ENCODE peak calls at places on chromosomes 16 and 17, in ten cellular contexts. D is GM12878, P is OCI-LY7, C is GM10248, Z is heart left ventricle, E is GM23338, K is WTC11, F is endothelial cell, S is neural progenitor cell, G is stomach. O is an unnamed sample.
A peak's percentile ranks its signal among the peaks of the same experiment; 100 is the strongest.

GRCh38 chr16:57846078-57846697 is 43.9 kb upstream of the KIFC3 start:
- DNase-seq in D (no peak), P (no peak), C (no peak), Z (no peak), E (peak; percentile 91), K (peak; percentile 82), F (no peak), S (peak; percentile 76), G (no peak), O (no peak)

GRCh38 chr17:34307110-34307509 is 12.1 kb upstream of the CCL8 start:
- DNase-seq in D (no peak), P (no peak), C (no peak), Z (no peak), E (no peak), K (no peak), F (no peak), S (no peak), G (no peak), O (no peak)

GRCh38 chr16:67447508-67448076 is 16.7 kb downstream of the HSD11B2 start:
- DNase-seq in D (peak; percentile 15), P (peak; percentile 68), C (peak; percentile 79), Z (no peak), E (peak; percentile 61), K (peak; percentile 62), F (peak; percentile 45), S (no peak), G (peak; percentile 63), O (peak; percentile 78)

GRCh38 chr17:15744885-15745284 is 12.8 kb downstream of the TBC1D26 start:
- DNase-seq in D (no peak), P (no peak), C (no peak), Z (no peak), E (peak; percentile 17), K (no peak), F (no peak), S (no peak), G (no peak), O (peak; percentile 11)

GRCh38 chr17:17943281-17943984 is 28.8 kb downstream of the TOM1L2 start:
- DNase-seq in D (no peak), P (peak; percentile 17), C (no peak), Z (no peak), E (peak; percentile 52), K (no peak), F (no peak), S (no peak), G (no peak), O (no peak)

GRCh38 chr16:83040174-83040573 is 413.4 kb downstream of the CDH13 start:
- DNase-seq in D (no peak), P (no peak), C (no peak), Z (no peak), E (no peak), K (no peak), F (no peak), S (no peak), G (no peak), O (no peak)

GRCh38 chr17:40355804-40356758 is 8.5 kb downstream of the GJD3 start:
- DNase-seq in D (no peak), P (no peak), C (no peak), Z (peak; percentile 74), E (no peak), K (no peak), F (no peak), S (no peak), G (no peak), O (no peak)

GRCh38 chr17:17398928-17399926 is 77.6 kb upstream of the MED9 start:
- DNase-seq in D (no peak), P (no peak), C (no peak), Z (peak; percentile 43), E (no peak), K (no peak), F (no peak), S (no peak), G (no peak), O (no peak)

GRCh38 chr17:65278820-65279184 is 141.6 kb downstream of the RGS9 start:
- DNase-seq in D (no peak), P (no peak), C (no peak), Z (no peak), E (no peak), K (no peak), F (peak; percentile 7), S (no peak), G (no peak), O (no peak)

GRCh38 chr17:65278050-65278819 is 141.1 kb downstream of the RGS9 start:
- DNase-seq in D (no peak), P (peak; percentile 6), C (peak; percentile 30), Z (no peak), E (peak; percentile 93), K (peak; percentile 83), F (peak; percentile 79), S (peak; percentile 88), G (peak; percentile 63), O (no peak)

GRCh38 chr17:65287040-65287439 is 149.9 kb downstream of the RGS9 start:
- DNase-seq in D (no peak), P (no peak), C (no peak), Z (no peak), E (no peak), K (no peak), F (no peak), S (no peak), G (no peak), O (no peak)

GRCh38 chr17:65279456-65279855 is 142.3 kb downstream of the RGS9 start:
- DNase-seq in D (no peak), P (no peak), C (no peak), Z (no peak), E (no peak), K (no peak), F (no peak), S (no peak), G (no peak), O (no peak)

DNA sequence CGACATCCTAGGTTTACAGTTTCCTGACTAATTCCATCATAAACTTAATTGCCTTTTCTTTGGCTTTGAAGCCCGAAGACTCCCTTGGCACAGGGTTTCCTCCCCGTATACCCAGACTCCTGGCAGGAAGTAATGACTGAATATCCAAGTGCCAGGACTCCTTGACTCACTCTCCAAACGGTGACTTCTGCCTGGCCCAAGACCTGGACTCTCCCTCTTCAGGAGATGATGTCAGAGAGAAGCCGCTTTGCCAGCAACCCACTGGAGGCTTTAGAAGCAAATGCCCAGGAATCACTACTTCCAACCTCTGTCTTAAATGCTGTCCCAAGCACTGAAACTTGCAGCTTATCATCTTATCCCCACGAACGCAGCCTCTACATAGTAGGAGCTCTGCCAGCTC is 146.5 kb downstream of the RGS9 start:
- DNase-seq in D (no peak), P (no peak), C (no peak), Z (no peak), E (no peak), K (no peak), F (no peak), S (no peak), G (no peak), O (no peak)
- TF ChIP-seq CTCF in D (no peak), P (no peak), C (no peak), Z (no peak), E (no peak), K (no peak), F (no peak), S (no peak), G (no peak), O (no peak)

GRCh38 chr16:74718140-74718539 is 17.5 kb upstream of the MLKL start:
- DNase-seq in D (no peak), P (no peak), C (no peak), Z (no peak), E (no peak), K (no peak), F (no peak), S (no peak), G (no peak), O (no peak)

GRCh38 chr16:74720579-74720978 is 19.9 kb upstream of the MLKL start:
- DNase-seq in D (no peak), P (no peak), C (no peak), Z (no peak), E (no peak), K (no peak), F (no peak), S (no peak), G (no peak), O (no peak)

GRCh38 chr16:74716355-74716754 is 15.7 kb upstream of the MLKL start:
- DNase-seq in D (no peak), P (no peak), C (no peak), Z (no peak), E (no peak), K (peak; percentile 44), F (no peak), S (no peak), G (no peak), O (no peak)

GRCh38 chr16:74717367-74717766 is 16.7 kb upstream of the MLKL start:
- DNase-seq in D (no peak), P (no peak), C (no peak), Z (no peak), E (no peak), K (no peak), F (no peak), S (no peak), G (no peak), O (no peak)

DNA sequence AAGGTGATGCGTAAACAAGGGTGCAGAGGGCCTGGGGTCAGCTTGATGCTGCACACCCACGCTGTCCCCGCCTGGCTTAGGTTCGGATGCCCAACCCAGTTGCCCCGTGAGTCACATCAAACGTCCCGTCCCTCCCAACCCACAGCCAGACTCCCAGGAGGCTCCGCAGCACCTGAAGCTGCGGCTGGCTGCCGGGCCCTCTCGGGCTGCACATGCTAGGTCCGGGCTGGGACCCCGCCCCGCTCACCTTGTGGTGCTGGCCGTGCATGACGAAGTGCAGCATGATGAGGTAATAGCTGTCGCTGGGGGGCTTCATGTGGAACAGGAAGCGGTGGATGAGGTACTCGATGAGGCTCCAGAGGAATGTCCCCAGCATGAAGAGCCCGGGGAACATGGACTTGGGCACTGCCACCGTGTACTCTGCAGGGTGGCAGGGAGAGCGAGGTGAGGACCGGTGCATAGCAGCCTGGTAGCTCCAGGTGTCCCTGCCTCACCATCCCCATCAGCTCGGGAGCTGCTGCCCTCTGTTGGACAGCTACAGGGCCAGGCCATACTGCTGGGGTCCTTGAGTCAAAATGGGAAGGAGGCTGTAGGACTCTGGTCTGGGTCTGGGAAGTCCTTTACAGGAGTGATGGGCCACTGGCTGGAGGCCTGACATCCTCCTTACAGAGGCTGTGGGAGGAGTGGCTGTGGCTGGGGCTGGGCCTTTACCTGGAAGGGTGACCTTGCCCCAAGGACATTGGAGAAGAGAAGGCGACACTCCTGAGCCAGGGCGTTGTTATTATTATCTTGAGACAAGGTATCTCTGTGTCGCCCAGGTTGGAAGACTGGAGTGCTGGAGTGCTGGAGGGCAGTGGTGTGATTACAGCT is 18.3 kb upstream of the MLKL start:
- DNase-seq in D (no peak), P (no peak), C (no peak), Z (no peak), E (no peak), K (no peak), F (no peak), S (no peak), G (no peak), O (no peak)
- TF ChIP-seq CTCF in D (no peak), P (peak; percentile 24), C (no peak), Z (no peak), E (peak; percentile 26), K (no peak), F (no peak), S (no peak), G (no peak), O (no peak)

DNA sequence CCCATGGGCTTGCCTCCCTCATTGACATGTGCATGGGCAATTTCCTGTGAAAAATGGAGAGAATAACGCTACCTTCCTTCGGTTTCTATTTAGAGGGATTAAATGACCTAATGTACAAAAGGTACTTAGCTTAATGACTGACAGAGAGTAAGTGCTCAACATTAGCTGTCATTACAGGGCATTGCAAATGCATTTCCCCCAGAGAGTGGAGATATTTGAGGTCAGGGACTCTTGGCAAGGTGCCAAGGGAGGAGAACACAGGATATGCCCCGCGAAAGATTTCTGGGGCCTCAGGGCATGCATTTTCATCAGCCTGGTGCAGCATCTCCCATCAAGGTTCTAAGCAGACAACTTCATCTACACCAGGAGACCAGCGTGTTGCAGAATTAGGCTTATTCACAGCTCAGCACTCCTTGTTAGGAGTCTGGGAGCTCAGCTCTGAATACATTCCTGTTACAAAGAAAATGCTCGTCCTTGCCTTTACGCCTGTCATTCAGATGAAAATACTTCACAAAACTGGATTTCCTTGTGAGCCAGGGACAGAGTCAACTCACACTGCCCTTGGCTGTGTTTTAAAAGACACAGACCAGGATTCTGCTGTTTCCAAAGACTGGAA is 108.1 kb downstream of the VAT1L start:
- DNase-seq in D (no peak), P (no peak), C (no peak), Z (no peak), E (no peak), K (no peak), F (peak; percentile 6), S (peak; percentile 13), G (no peak), O (no peak)
- TF ChIP-seq CTCF in D (no peak), P (no peak), C (no peak), Z (no peak), E (no peak), K (no peak), F (no peak), S (no peak), G (no peak), O (no peak)

GRCh38 chr16:11948819-11949218 is 7.0 kb upstream of the NPIPB2 start:
- DNase-seq in D (no peak), P (no peak), C (no peak), Z (no peak), E (no peak), K (no peak), F (no peak), S (no peak), G (no peak), O (no peak)

GRCh38 chr16:11946433-11946832 is 4.6 kb upstream of the NPIPB2 start:
- DNase-seq in D (no peak), P (no peak), C (no peak), Z (no peak), E (no peak), K (no peak), F (no peak), S (no peak), G (no peak), O (no peak)

DNA sequence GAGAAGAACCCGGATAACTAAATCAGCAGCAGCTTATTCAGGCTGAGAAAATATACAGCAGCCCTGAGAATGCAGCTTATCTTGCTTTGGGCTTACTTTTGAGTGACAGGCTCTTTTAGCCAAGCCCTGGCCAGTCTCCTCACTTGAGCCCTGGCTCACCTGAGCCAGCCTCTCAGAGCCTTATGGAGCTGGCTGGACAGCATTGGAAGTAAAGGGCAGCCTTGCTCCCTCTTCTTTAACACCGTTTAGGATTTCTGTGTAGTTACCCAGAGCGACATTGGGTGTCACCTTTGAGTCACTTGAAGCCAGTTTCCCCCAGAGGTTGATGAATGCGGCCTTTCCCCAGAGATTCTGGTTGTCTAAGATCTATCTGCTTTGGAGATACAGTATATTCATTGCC is 7.7 kb upstream of the NPIPB2 start:
- DNase-seq in D (no peak), P (peak; percentile 87), C (peak; percentile 81), Z (no peak), E (peak; percentile 84), K (peak; percentile 36), F (peak; percentile 40), S (peak; percentile 75), G (no peak), O (peak; percentile 77)
- TF ChIP-seq CTCF in D (peak; percentile 73), P (peak; percentile 88), C (peak; percentile 81), Z (peak; percentile 47), E (peak; percentile 60), K (no peak), F (no peak), S (peak; percentile 56), G (peak; percentile 33), O (peak; percentile 66)